ENCODE peak calls at places on chromosomes 1 and 21, in eight cellular contexts. N is body of pancreas, L is prostate gland, U is endodermal cell, S is pancreas, V is BE2C, R is breast epithelium, A is aorta. D is an unnamed sample.

GRCh38 chr1:243959998-243960397 is 91.1 kb upstream of the ZBTB18 start:
- DNase-seq in R (no peak), S (no peak), L (no peak), U (no peak), N (peak; percentile 36), V (no peak), A (no peak), D (no peak)

GRCh38 chr21:44872568-44873355 is 728 bp downstream of the PTTG1IP start:
- DNase-seq in N (peak; percentile 56), S (peak; percentile 70), U (peak; percentile 70), A (peak; percentile 70), R (no peak), V (no peak), L (peak; percentile 33), D (peak; percentile 79)

GRCh38 chr1:178311164-178311563 is 185.6 kb downstream of the CLEC20A start:
- DNase-seq in S (no peak), V (no peak), A (no peak), U (no peak), N (no peak), L (no peak), R (no peak), D (no peak)

GRCh38 chr1:1299686-1300351 is 7.9 kb downstream of the ACAP3 start:
- DNase-seq in L (no peak), V (no peak), R (no peak), A (no peak), U (peak; percentile 80), S (no peak), N (no peak), D (no peak)

GRCh38 chr1:24745711-24746582 is 700 bp downstream of the CLIC4 start:
- DNase-seq in L (peak; percentile 68), A (peak; percentile 77), S (peak; percentile 81), N (peak; percentile 75), V (peak; percentile 18), U (peak; percentile 68), R (no peak), D (peak; percentile 77)

GRCh38 chr1:171877711-171878110 is 36.4 kb downstream of the DNM3 start:
- DNase-seq in N (no peak), U (no peak), R (no peak), S (no peak), L (no peak), A (no peak), V (no peak), D (no peak)

GRCh38 chr1:45563843-45564242 is 13.2 kb downstream of the AKR1A1 start:
- DNase-seq in N (no peak), S (no peak), V (no peak), A (no peak), L (no peak), U (no peak), R (peak; percentile 1), D (no peak)

GRCh38 chr1:51628715-51629590 is 12.1 kb downstream of the OSBPL9 start:
- DNase-seq in V (no peak), R (no peak), S (no peak), L (no peak), U (no peak), A (no peak), N (no peak), D (no peak)

GRCh38 chr1:221621683-221622082 is 120.2 kb downstream of the DUSP10 start:
- DNase-seq in V (no peak), N (no peak), U (no peak), A (no peak), S (no peak), R (no peak), L (no peak), D (no peak)

GRCh38 chr1:63322944-63323865 is 838 bp downstream of the FOXD3 start:
- DNase-seq in L (no peak), N (no peak), U (peak; percentile 88), V (peak; percentile 18), R (no peak), S (peak; percentile 67), A (no peak), D (no peak)

GRCh38 chr1:66563094-66563800 is 29.3 kb downstream of the SGIP1 start:
- DNase-seq in U (peak; percentile 63), L (no peak), V (no peak), A (no peak), S (no peak), R (no peak), N (peak; percentile 12), D (no peak)

GRCh38 chr1:147185442-147185841 is 13.2 kb upstream of the PRKAB2 start:
- DNase-seq in N (no peak), L (no peak), R (no peak), V (no peak), A (no peak), U (no peak), S (no peak), D (no peak)

DNA sequence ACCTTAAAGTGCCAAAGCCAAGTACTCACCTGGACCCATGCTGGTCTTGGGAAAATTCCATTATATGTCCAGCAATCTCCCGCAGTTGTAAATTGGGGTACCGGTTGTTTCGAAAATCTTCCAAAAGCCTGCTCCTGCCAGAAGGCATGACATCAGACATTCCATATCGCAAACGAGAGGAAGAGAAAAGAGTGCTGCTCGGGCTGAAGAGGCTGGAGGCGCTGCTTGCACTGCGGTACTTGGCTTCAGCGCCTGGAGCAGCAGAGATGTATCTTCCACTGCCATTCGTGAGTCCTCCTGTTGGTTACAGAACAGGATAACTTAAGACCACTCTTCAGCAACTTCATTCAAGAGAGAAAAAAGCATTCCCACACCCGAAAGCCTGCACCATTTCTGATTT is 45.1 kb upstream of the SDC3 start:
- DNase-seq in S (no peak), R (no peak), V (no peak), L (no peak), N (no peak), A (no peak), U (no peak), D (no peak)
- H3K36me3 ChIP-seq in S (peaks cover 46% of the 10 kb centered on the region), R (peaks cover under 1% of the 10 kb centered on the region), V (peaks cover 46% of the 10 kb centered on the region), L (no peaks in the 10 kb centered on the region), N (peaks cover 17% of the 10 kb centered on the region), A (peaks cover 7% of the 10 kb centered on the region), U (peaks cover 92% of the 10 kb centered on the region), D (peaks cover 78% of the 10 kb centered on the region)

GRCh38 chr1:7940745-7941436 is at the start of gene TNFRSF9:
- DNase-seq in S (no peak), U (peak; percentile 54), R (no peak), L (no peak), A (peak; percentile 53), N (peak; percentile 11), V (peak; percentile 25), D (peak; percentile 68)

GRCh38 chr1:7941437-7941793 is 776 bp upstream of the TNFRSF9 start:
- DNase-seq in U (no peak), S (no peak), L (no peak), V (no peak), A (no peak), R (no peak), N (no peak), D (no peak)

GRCh38 chr1:7938070-7938469 is 2.6 kb downstream of the TNFRSF9 start:
- DNase-seq in V (no peak), A (no peak), L (no peak), S (no peak), N (no peak), R (no peak), U (peak; percentile 58), D (no peak)

GRCh38 chr1:7942701-7943029 is 2.0 kb upstream of the TNFRSF9 start:
- DNase-seq in N (no peak), R (no peak), S (no peak), A (no peak), V (no peak), L (no peak), U (no peak), D (no peak)

DNA sequence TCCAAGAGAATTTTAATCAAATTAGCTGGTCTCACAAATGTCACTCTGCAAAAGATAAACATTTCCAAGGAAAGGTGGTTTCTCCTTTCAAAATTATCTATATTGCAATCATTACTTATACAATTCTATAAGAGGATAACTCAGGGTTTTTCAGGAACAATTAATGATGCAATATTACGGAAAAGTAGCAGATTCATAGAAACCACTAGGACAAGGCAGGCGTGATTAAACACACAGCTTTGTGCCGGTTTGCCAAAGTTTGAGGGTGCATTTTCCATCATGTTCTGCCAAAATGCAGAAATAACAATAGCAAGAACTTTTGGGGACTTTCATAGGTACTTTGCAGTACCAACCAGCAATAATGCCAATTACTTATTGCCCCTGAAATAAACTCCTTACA is 605 bp downstream of the TNFRSF9 start:
- DNase-seq in R (no peak), L (no peak), S (no peak), A (no peak), V (no peak), U (no peak), N (no peak), D (no peak)
- H3K36me3 ChIP-seq in R (no peaks in the 10 kb centered on the region), L (no peaks in the 10 kb centered on the region), S (no peaks in the 10 kb centered on the region), A (no peaks in the 10 kb centered on the region), V (no peaks in the 10 kb centered on the region), U (no peaks in the 10 kb centered on the region), N (no peaks in the 10 kb centered on the region), D (no peaks in the 10 kb centered on the region)

DNA sequence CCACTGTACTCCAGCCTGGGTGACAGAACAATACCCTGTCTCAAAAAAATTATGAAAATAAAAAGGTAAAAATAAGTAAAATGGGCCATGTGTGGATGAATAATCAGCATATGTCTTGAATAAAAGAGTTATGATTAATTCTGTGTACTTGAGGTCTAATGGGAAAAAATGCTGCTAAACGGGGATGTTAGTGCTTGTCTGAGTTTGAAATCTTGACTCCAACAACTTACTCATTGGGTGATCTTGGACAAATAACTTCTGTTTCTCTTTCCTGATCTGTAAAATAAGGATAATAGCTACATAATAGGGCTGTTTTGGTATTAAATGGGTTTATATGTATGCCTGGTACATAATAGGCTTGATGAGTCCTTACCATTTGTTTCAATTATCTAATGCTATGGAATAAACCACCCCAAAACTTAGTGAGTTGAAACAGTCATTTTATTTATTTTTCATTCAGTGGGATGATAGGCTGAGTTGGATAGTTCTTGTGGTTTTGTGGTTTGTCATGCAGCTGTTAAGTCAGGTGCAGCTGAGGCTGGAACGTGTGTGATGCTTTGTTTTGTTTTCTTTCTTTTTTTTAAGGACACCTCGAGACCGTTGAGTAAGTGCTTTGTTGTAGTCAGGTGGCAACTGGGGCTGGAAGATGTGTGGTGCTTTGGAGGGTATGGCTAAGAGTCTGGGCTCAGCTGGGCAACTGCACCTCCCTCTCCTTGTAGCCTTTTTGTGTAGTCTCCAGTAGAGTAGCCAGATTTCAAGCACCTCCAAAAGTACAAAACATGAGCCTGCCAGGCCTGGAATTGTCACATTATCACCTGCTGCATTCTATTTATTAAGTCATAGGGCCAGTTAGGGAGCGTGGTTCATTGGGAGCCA is 4.9 kb downstream of the MDM4 start:
- DNase-seq in V (no peak), N (no peak), U (peak; percentile 41), A (no peak), S (no peak), L (no peak), R (no peak), D (no peak)
- H3K36me3 ChIP-seq in V (peaks cover 31% of the 10 kb centered on the region), N (no peaks in the 10 kb centered on the region), U (peaks cover 43% of the 10 kb centered on the region), A (peaks cover 2% of the 10 kb centered on the region), S (peaks cover 6% of the 10 kb centered on the region), L (no peaks in the 10 kb centered on the region), R (no peaks in the 10 kb centered on the region), D (peaks cover 11% of the 10 kb centered on the region)

GRCh38 chr1:215583185-215583692 is 16.1 kb downstream of the KCTD3 start:
- DNase-seq in S (no peak), N (peak; percentile 37), R (no peak), A (no peak), L (no peak), V (no peak), U (peak; percentile 55), D (no peak)

GRCh38 chr1:215584389-215584788 is 17.3 kb downstream of the KCTD3 start:
- DNase-seq in S (no peak), A (no peak), V (no peak), N (no peak), R (no peak), U (no peak), L (no peak), D (no peak)

DNA sequence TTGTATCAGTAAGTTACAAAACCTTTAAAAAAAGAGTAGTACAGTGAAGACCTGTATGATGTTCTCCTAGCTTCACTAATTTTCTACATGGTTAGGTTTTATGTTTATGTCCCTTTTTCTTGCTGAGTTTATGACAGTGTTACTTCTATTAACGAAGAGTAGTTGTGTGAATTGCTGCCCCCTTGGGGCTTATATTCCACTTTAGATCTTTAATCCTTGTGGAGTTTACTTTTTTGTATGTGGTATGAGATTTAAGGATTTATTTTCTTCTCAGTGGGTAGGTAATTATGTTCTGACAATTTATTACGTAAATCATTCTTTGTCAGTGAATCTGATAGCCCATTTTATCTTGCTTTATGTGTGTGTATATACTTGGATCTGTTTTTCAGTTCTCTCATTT is 14.8 kb downstream of the KCTD3 start:
- DNase-seq in U (no peak), A (no peak), N (no peak), L (no peak), S (no peak), R (no peak), V (no peak), D (no peak)
- H3K36me3 ChIP-seq in U (peaks cover 85% of the 10 kb centered on the region), A (peaks cover 2% of the 10 kb centered on the region), N (peaks cover 14% of the 10 kb centered on the region), L (no peaks in the 10 kb centered on the region), S (peaks cover 46% of the 10 kb centered on the region), R (peaks cover 10% of the 10 kb centered on the region), V (peaks cover 46% of the 10 kb centered on the region), D (peaks cover 50% of the 10 kb centered on the region)

D was measured in upper lobe of right lung.